ENCODE peak calls at places on chromosomes 4 and X, in seven cellular contexts. I, Y, E, T, U, S and G are unnamed samples.
A peak's percentile ranks its signal among the peaks of the same experiment; 100 is the strongest.

GRCh38 chrX:40154853-40155616 is 57.3 kb upstream of the BCOR start:
- DNase-seq in I (no peak), Y (no peak), E (no peak), T (peak; percentile 22), U (no peak), S (no peak), G (no peak)

GRCh38 chrX:47047989-47048388 is 30.3 kb upstream of the RGN start:
- DNase-seq in I (no peak), Y (peak; percentile 9), E (no peak), T (no peak), U (no peak), S (no peak), G (no peak)

GRCh38 chr4:56772134-56772533 is 49.4 kb downstream of the SPINK2 start:
- DNase-seq in I (no peak), Y (peak; percentile 22), E (no peak), T (no peak), U (no peak), S (no peak), G (no peak)

GRCh38 chr4:78606035-78606434 is 54.5 kb downstream of the ANXA3 start:
- DNase-seq in I (no peak), Y (no peak), E (no peak), T (no peak), U (no peak), S (no peak), G (no peak)

GRCh38 chrX:53421772-53422090 is 723 bp downstream of the SMC1A start:
- DNase-seq in I (no peak), Y (no peak), E (no peak), T (no peak), U (no peak), S (no peak), G (no peak)

GRCh38 chrX:71997320-71997719 is 86.7 kb downstream of the NHSL2 start:
- DNase-seq in I (no peak), Y (no peak), E (no peak), T (no peak), U (no peak), S (no peak), G (no peak)

GRCh38 chr4:158496030-158496741 is 25.5 kb upstream of the RXFP1 start:
- DNase-seq in I (no peak), Y (peak; percentile 40), E (peak; percentile 48), T (peak; percentile 1), U (no peak), S (no peak), G (no peak)

GRCh38 chr4:70496231-70496630 is 22.1 kb upstream of the AMTN start:
- DNase-seq in I (no peak), Y (no peak), E (no peak), T (no peak), U (no peak), S (no peak), G (no peak)

GRCh38 chrX:12327836-12328235 is 189.6 kb downstream of the FRMPD4 start:
- DNase-seq in I (no peak), Y (peak; percentile 21), E (no peak), T (no peak), U (no peak), S (no peak), G (no peak)

GRCh38 chr4:20916106-20916505 is 215.8 kb downstream of the PACRGL start:
- DNase-seq in I (no peak), Y (no peak), E (no peak), T (no peak), U (no peak), S (no peak), G (no peak)

GRCh38 chr4:121720109-121720508 is 23.3 kb upstream of the ANXA5 start:
- DNase-seq in I (no peak), Y (peak; percentile 33), E (no peak), T (no peak), U (no peak), S (no peak), G (no peak)

GRCh38 chrX:120769576-120770341 is 105.9 kb downstream of the CT47B1 start:
- DNase-seq in I (peak; percentile 62), Y (peak; percentile 73), E (peak; percentile 18), T (peak; percentile 46), U (no peak), S (no peak), G (no peak)

GRCh38 chr4:1243451-1244080 is 5.4 kb downstream of the CTBP1 start:
- DNase-seq in I (no peak), Y (no peak), E (no peak), T (no peak), U (no peak), S (no peak), G (no peak)

GRCh38 chr4:75924309-75924708 is 16.5 kb downstream of the NAAA start:
- DNase-seq in I (no peak), Y (no peak), E (no peak), T (peak; percentile 88), U (no peak), S (no peak), G (no peak)

GRCh38 chr4:170705907-170706306 is 616.2 kb upstream of the AADAT start:
- DNase-seq in I (no peak), Y (no peak), E (no peak), T (no peak), U (no peak), S (no peak), G (no peak)

GRCh38 chr4:152700151-152700550 is 20.4 kb upstream of the TMEM154 start:
- DNase-seq in I (no peak), Y (no peak), E (no peak), T (no peak), U (no peak), S (no peak), G (no peak)

GRCh38 chrX:105822138-105823091 is at the start of gene NRK:
- DNase-seq in I (no peak), Y (no peak), E (no peak), T (no peak), U (no peak), S (no peak), G (no peak)

GRCh38 chrX:9465380-9466114 is 689 bp downstream of the TBL1X start:
- DNase-seq in I (no peak), Y (no peak), E (no peak), T (no peak), U (peak; percentile 40), S (peak; percentile 51), G (no peak)

GRCh38 chrX:41923257-41923924 is at the start of gene CASK:
- DNase-seq in I (peak; percentile 60), Y (peak; percentile 74), E (peak; percentile 86), T (peak; percentile 67), U (peak; percentile 78), S (peak; percentile 68), G (peak; percentile 49)

GRCh38 chrX:7330551-7330950 is 182.6 kb upstream of the PUDP start:
- DNase-seq in I (no peak), Y (no peak), E (no peak), T (no peak), U (no peak), S (no peak), G (no peak)

GRCh38 chrX:121782976-121783375 is 735.6 kb downstream of the GLUD2 start:
- DNase-seq in I (no peak), Y (no peak), E (no peak), T (no peak), U (no peak), S (no peak), G (no peak)

GRCh38 chr4:47213971-47214370 is 182.6 kb downstream of the GABRB1 start:
- DNase-seq in I (peak; percentile 52), Y (peak; percentile 66), E (no peak), T (no peak), U (no peak), S (no peak), G (no peak)

GRCh38 chr4:123495530-123495929 is 98.9 kb downstream of the SPRY1 start:
- DNase-seq in I (no peak), Y (peak; percentile 73), E (no peak), T (no peak), U (no peak), S (no peak), G (no peak)

GRCh38 chrX:130393451-130394074 is 8.1 kb upstream of the GPR119 start:
- DNase-seq in I (peak; percentile 29), Y (peak; percentile 37), E (peak; percentile 25), T (peak; percentile 36), U (no peak), S (no peak), G (no peak)